ENCODE peak calls at places on chromosomes 16 and 17, in nine cellular contexts. One of them, this sample, is unnamed. For H3K36me3, the result is how much of the 10 kb centered on the place peaks cover.

GRCh38 chr17:47717261-47717697 is 15.8 kb upstream of the TBX21 start:
- DNase-seq in left lung: no peak
- DNase-seq in CD8-positive, alpha-beta T cell: no peak
- DNase-seq in HCT116: no peak
- DNase-seq in psoas muscle: no peak
- DNase-seq in uterus: no peak
- DNase-seq in tibial nerve: no peak
- DNase-seq in ovary: no peak
- DNase-seq in upper lobe of right lung: no peak
- DNase-seq in this sample: no peak

GRCh38 chr16:11619327-11619851 is 32.7 kb upstream of the LITAF start:
- DNase-seq in left lung: peak
- DNase-seq in CD8-positive, alpha-beta T cell: no peak
- DNase-seq in HCT116: no peak
- DNase-seq in psoas muscle: no peak
- DNase-seq in uterus: no peak
- DNase-seq in tibial nerve: no peak
- DNase-seq in ovary: no peak
- DNase-seq in upper lobe of right lung: no peak
- DNase-seq in this sample: no peak

GRCh38 chr16:75494696-75495601 is at the start of gene CHST6:
- DNase-seq in left lung: no peak
- DNase-seq in CD8-positive, alpha-beta T cell: no peak
- DNase-seq in HCT116: no peak
- DNase-seq in psoas muscle: no peak
- DNase-seq in uterus: no peak
- DNase-seq in tibial nerve: no peak
- DNase-seq in ovary: no peak
- DNase-seq in upper lobe of right lung: no peak
- DNase-seq in this sample: peak

GRCh38 chr16:24999088-24999670 is 16.0 kb downstream of the ARHGAP17 start:
- DNase-seq in left lung: no peak
- DNase-seq in CD8-positive, alpha-beta T cell: no peak
- DNase-seq in HCT116: no peak
- DNase-seq in psoas muscle: no peak
- DNase-seq in uterus: no peak
- DNase-seq in tibial nerve: no peak
- DNase-seq in ovary: no peak
- DNase-seq in upper lobe of right lung: no peak
- DNase-seq in this sample: no peak

GRCh38 chr17:4980644-4981216 is 6.7 kb downstream of the CAMTA2 start:
- DNase-seq in left lung: no peak
- DNase-seq in CD8-positive, alpha-beta T cell: no peak
- DNase-seq in HCT116: no peak
- DNase-seq in psoas muscle: no peak
- DNase-seq in uterus: peak
- DNase-seq in tibial nerve: no peak
- DNase-seq in ovary: no peak
- DNase-seq in upper lobe of right lung: no peak
- DNase-seq in this sample: no peak

GRCh38 chr17:17774009-17774881 is 62.5 kb downstream of the SREBF1 start:
- DNase-seq in left lung: peak
- DNase-seq in CD8-positive, alpha-beta T cell: no peak
- DNase-seq in HCT116: no peak
- DNase-seq in psoas muscle: peak
- DNase-seq in uterus: peak
- DNase-seq in tibial nerve: no peak
- DNase-seq in ovary: no peak
- DNase-seq in upper lobe of right lung: no peak
- DNase-seq in this sample: peak

GRCh38 chr17:17724991-17725852 is 44.0 kb downstream of the RAI1 start:
- DNase-seq in left lung: no peak
- DNase-seq in CD8-positive, alpha-beta T cell: no peak
- DNase-seq in HCT116: no peak
- DNase-seq in psoas muscle: no peak
- DNase-seq in uterus: no peak
- DNase-seq in tibial nerve: no peak
- DNase-seq in ovary: no peak
- DNase-seq in upper lobe of right lung: no peak
- DNase-seq in this sample: no peak

GRCh38 chr17:64781013-64781392 is 118.9 kb upstream of the SMURF2 start:
- DNase-seq in left lung: no peak
- DNase-seq in CD8-positive, alpha-beta T cell: no peak
- DNase-seq in HCT116: no peak
- DNase-seq in psoas muscle: no peak
- DNase-seq in uterus: no peak
- DNase-seq in tibial nerve: no peak
- DNase-seq in ovary: no peak
- DNase-seq in upper lobe of right lung: peak
- DNase-seq in this sample: no peak

GRCh38 chr16:10970065-10970464 is 25.7 kb downstream of the CLEC16A start:
- DNase-seq in left lung: no peak
- DNase-seq in CD8-positive, alpha-beta T cell: no peak
- DNase-seq in HCT116: no peak
- DNase-seq in psoas muscle: no peak
- DNase-seq in uterus: no peak
- DNase-seq in tibial nerve: no peak
- DNase-seq in ovary: no peak
- DNase-seq in upper lobe of right lung: no peak
- DNase-seq in this sample: no peak

GRCh38 chr16:82846806-82847205 is 220.0 kb downstream of the CDH13 start:
- DNase-seq in left lung: no peak
- DNase-seq in CD8-positive, alpha-beta T cell: no peak
- DNase-seq in HCT116: no peak
- DNase-seq in psoas muscle: no peak
- DNase-seq in uterus: no peak
- DNase-seq in tibial nerve: no peak
- DNase-seq in ovary: no peak
- DNase-seq in upper lobe of right lung: no peak
- DNase-seq in this sample: no peak

GRCh38 chr16:82031116-82032084 is 3.7 kb upstream of the HSD17B2 start:
- DNase-seq in left lung: no peak
- DNase-seq in CD8-positive, alpha-beta T cell: no peak
- DNase-seq in HCT116: peak
- DNase-seq in psoas muscle: no peak
- DNase-seq in uterus: peak
- DNase-seq in tibial nerve: no peak
- DNase-seq in ovary: no peak
- DNase-seq in upper lobe of right lung: no peak
- DNase-seq in this sample: no peak

GRCh38 chr17:42766124-42766523 is 5.1 kb downstream of the RAMP2 start:
- DNase-seq in left lung: no peak
- DNase-seq in CD8-positive, alpha-beta T cell: no peak
- DNase-seq in HCT116: no peak
- DNase-seq in psoas muscle: no peak
- DNase-seq in uterus: no peak
- DNase-seq in tibial nerve: no peak
- DNase-seq in ovary: no peak
- DNase-seq in upper lobe of right lung: no peak
- DNase-seq in this sample: no peak

GRCh38 chr17:31580331-31581021 is 189.0 kb downstream of the RAB11FIP4 start:
- DNase-seq in left lung: peak
- DNase-seq in CD8-positive, alpha-beta T cell: no peak
- DNase-seq in HCT116: no peak
- DNase-seq in psoas muscle: peak
- DNase-seq in uterus: peak
- DNase-seq in tibial nerve: no peak
- DNase-seq in ovary: no peak
- DNase-seq in upper lobe of right lung: peak
- DNase-seq in this sample: no peak

GRCh38 chr16:86217001-86217890 is 293.1 kb upstream of the FOXF1 start:
- DNase-seq in left lung: no peak
- DNase-seq in CD8-positive, alpha-beta T cell: no peak
- DNase-seq in HCT116: no peak
- DNase-seq in psoas muscle: no peak
- DNase-seq in uterus: no peak
- DNase-seq in tibial nerve: no peak
- DNase-seq in ovary: no peak
- DNase-seq in upper lobe of right lung: peak
- DNase-seq in this sample: no peak

GRCh38 chr16:82761236-82761635 is 134.5 kb downstream of the CDH13 start:
- DNase-seq in left lung: no peak
- DNase-seq in CD8-positive, alpha-beta T cell: no peak
- DNase-seq in HCT116: no peak
- DNase-seq in psoas muscle: peak
- DNase-seq in uterus: peak
- DNase-seq in tibial nerve: peak
- DNase-seq in ovary: no peak
- DNase-seq in upper lobe of right lung: no peak
- DNase-seq in this sample: peak

GRCh38 chr17:39450051-39450450 is 1.0 kb downstream of the MED1 start:
- DNase-seq in left lung: no peak
- DNase-seq in CD8-positive, alpha-beta T cell: no peak
- DNase-seq in HCT116: no peak
- DNase-seq in psoas muscle: no peak
- DNase-seq in uterus: no peak
- DNase-seq in tibial nerve: no peak
- DNase-seq in ovary: no peak
- DNase-seq in upper lobe of right lung: peak
- DNase-seq in this sample: no peak

GRCh38 chr16:17345043-17345442 is 125.7 kb downstream of the XYLT1 start:
- DNase-seq in left lung: no peak
- DNase-seq in CD8-positive, alpha-beta T cell: no peak
- DNase-seq in HCT116: no peak
- DNase-seq in psoas muscle: peak
- DNase-seq in uterus: peak
- DNase-seq in tibial nerve: no peak
- DNase-seq in ovary: no peak
- DNase-seq in upper lobe of right lung: no peak
- DNase-seq in this sample: peak

GRCh38 chr16:17346774-17347569 is 123.8 kb downstream of the XYLT1 start:
- DNase-seq in left lung: no peak
- DNase-seq in CD8-positive, alpha-beta T cell: no peak
- DNase-seq in HCT116: no peak
- DNase-seq in psoas muscle: no peak
- DNase-seq in uterus: no peak
- DNase-seq in tibial nerve: no peak
- DNase-seq in ovary: no peak
- DNase-seq in upper lobe of right lung: no peak
- DNase-seq in this sample: no peak

GRCh38 chr16:17347624-17348023 is 123.1 kb downstream of the XYLT1 start:
- DNase-seq in left lung: no peak
- DNase-seq in CD8-positive, alpha-beta T cell: no peak
- DNase-seq in HCT116: no peak
- DNase-seq in psoas muscle: no peak
- DNase-seq in uterus: no peak
- DNase-seq in tibial nerve: no peak
- DNase-seq in ovary: no peak
- DNase-seq in upper lobe of right lung: no peak
- DNase-seq in this sample: no peak

GRCh38 chr16:17348042-17348783 is 122.5 kb downstream of the XYLT1 start:
- DNase-seq in left lung: no peak
- DNase-seq in CD8-positive, alpha-beta T cell: no peak
- DNase-seq in HCT116: no peak
- DNase-seq in psoas muscle: no peak
- DNase-seq in uterus: no peak
- DNase-seq in tibial nerve: no peak
- DNase-seq in ovary: no peak
- DNase-seq in upper lobe of right lung: no peak
- DNase-seq in this sample: no peak

GRCh38 chr16:17346441-17346773 is 124.4 kb downstream of the XYLT1 start:
- DNase-seq in left lung: no peak
- DNase-seq in CD8-positive, alpha-beta T cell: no peak
- DNase-seq in HCT116: no peak
- DNase-seq in psoas muscle: no peak
- DNase-seq in uterus: no peak
- DNase-seq in tibial nerve: no peak
- DNase-seq in ovary: no peak
- DNase-seq in upper lobe of right lung: no peak
- DNase-seq in this sample: no peak
- H3K27ac ChIP-seq in left lung: no peak
- H3K27ac ChIP-seq in CD8-positive, alpha-beta T cell: no peak
- H3K27ac ChIP-seq in HCT116: no peak
- H3K27ac ChIP-seq in psoas muscle: no peak
- H3K27ac ChIP-seq in uterus: peak
- H3K27ac ChIP-seq in tibial nerve: no peak
- H3K27ac ChIP-seq in ovary: no peak
- H3K27ac ChIP-seq in upper lobe of right lung: no peak
- H3K27ac ChIP-seq in this sample: no peak

GRCh38 chr17:50128441-50129302 is 1.3 kb downstream of the SAMD14 start:
- DNase-seq in left lung: no peak
- DNase-seq in CD8-positive, alpha-beta T cell: no peak
- DNase-seq in HCT116: no peak
- DNase-seq in psoas muscle: peak
- DNase-seq in uterus: no peak
- DNase-seq in tibial nerve: no peak
- DNase-seq in ovary: no peak
- DNase-seq in upper lobe of right lung: peak
- DNase-seq in this sample: no peak
- H3K4me3 ChIP-seq in left lung: peak
- H3K4me3 ChIP-seq in CD8-positive, alpha-beta T cell: no peak
- H3K4me3 ChIP-seq in HCT116: no peak
- H3K4me3 ChIP-seq in psoas muscle: peak
- H3K4me3 ChIP-seq in uterus: peak
- H3K4me3 ChIP-seq in tibial nerve: peak
- H3K4me3 ChIP-seq in ovary: peak
- H3K4me3 ChIP-seq in upper lobe of right lung: peak
- H3K4me3 ChIP-seq in this sample: peak

GRCh38 chr17:59193463-59193862 is 16.4 kb upstream of the SMG8 start:
- DNase-seq in left lung: no peak
- DNase-seq in CD8-positive, alpha-beta T cell: no peak
- DNase-seq in HCT116: no peak
- DNase-seq in psoas muscle: no peak
- DNase-seq in uterus: no peak
- DNase-seq in tibial nerve: no peak
- DNase-seq in ovary: no peak
- DNase-seq in upper lobe of right lung: no peak
- DNase-seq in this sample: no peak
- H3K36me3 ChIP-seq in left lung: under half
- H3K36me3 ChIP-seq in CD8-positive, alpha-beta T cell: under half
- H3K36me3 ChIP-seq in HCT116: under half
- H3K36me3 ChIP-seq in psoas muscle: under half
- H3K36me3 ChIP-seq in uterus: under half
- H3K36me3 ChIP-seq in tibial nerve: under half
- H3K36me3 ChIP-seq in ovary: under half
- H3K36me3 ChIP-seq in upper lobe of right lung: under half
- H3K36me3 ChIP-seq in this sample: under half

DNA sequence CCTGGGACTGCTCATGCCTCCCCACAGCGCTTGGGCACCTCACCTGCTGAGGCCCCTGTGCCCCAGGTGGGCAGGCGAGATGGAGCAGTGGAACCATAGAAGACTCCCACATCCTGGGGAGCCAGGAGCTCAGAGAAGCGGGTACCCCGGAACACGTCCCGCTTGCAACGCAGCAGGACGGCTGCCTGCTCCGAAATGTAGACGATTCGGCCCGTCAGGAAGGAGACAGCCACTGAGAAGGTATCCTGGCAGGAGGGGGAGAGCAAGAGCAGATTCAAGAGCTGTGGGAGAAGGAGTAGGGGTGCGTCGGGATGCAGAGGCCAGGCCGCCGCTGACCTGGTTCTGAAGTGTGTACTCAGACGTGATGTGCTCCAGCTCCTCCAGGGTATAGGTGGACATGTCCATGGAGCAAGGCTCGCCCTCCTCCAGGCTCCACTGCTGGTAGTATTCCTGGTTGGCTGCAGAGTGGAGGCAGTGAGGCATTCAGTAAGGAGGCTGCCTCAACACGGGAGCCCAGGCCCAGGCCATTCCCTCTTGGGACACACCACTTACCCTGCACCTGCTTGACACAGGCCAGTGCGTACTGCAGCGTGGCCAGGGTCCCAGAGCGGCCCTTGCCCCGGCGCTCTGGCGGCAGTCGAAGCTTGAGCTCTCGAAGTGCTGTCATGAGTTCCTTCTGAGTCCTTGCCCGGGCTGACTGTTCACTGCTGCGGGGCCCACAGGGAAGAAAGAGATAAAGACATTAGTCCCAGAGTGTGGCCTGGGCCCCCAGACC is 2.6 kb downstream of the PER1 start:
- DNase-seq in left lung: no peak
- DNase-seq in CD8-positive, alpha-beta T cell: no peak
- DNase-seq in HCT116: no peak
- DNase-seq in psoas muscle: no peak
- DNase-seq in uterus: peak
- DNase-seq in tibial nerve: no peak
- DNase-seq in ovary: peak
- DNase-seq in upper lobe of right lung: no peak
- DNase-seq in this sample: no peak
- H3K27ac ChIP-seq in left lung: no peak
- H3K27ac ChIP-seq in CD8-positive, alpha-beta T cell: no peak
- H3K27ac ChIP-seq in HCT116: peak
- H3K27ac ChIP-seq in psoas muscle: peak
- H3K27ac ChIP-seq in uterus: peak
- H3K27ac ChIP-seq in tibial nerve: peak
- H3K27ac ChIP-seq in ovary: peak
- H3K27ac ChIP-seq in upper lobe of right lung: peak
- H3K27ac ChIP-seq in this sample: no peak

This sample was measured in heart left ventricle.